ENCODE peak calls at places on chromosomes 13 and 19, in five cellular contexts. One of them, this sample, is unnamed.
A peak's percentile ranks its signal among the peaks of the same experiment; 100 is the strongest.

GRCh38 chr13:99005609-99006008 is 27.7 kb upstream of the DOCK9 start:
- DNase-seq in epithelial cell of esophagus: no peak
- DNase-seq in BJ: no peak
- DNase-seq in AG09319: no peak
- DNase-seq in AG10803: no peak
- DNase-seq in this sample: no peak

GRCh38 chr13:40408602-40409001 is 257.8 kb downstream of the FOXO1 start:
- DNase-seq in epithelial cell of esophagus: peak; percentile 59
- DNase-seq in BJ: peak; percentile 53
- DNase-seq in AG09319: no peak
- DNase-seq in AG10803: peak; percentile 8
- DNase-seq in this sample: no peak

GRCh38 chr13:98834254-98834960 is 81.9 kb upstream of the SLC15A1 start:
- DNase-seq in epithelial cell of esophagus: peak; percentile 91
- DNase-seq in BJ: no peak
- DNase-seq in AG09319: no peak
- DNase-seq in AG10803: no peak
- DNase-seq in this sample: no peak

GRCh38 chr13:110634558-110634957 is 19.2 kb downstream of the NAXD start:
- DNase-seq in epithelial cell of esophagus: no peak
- DNase-seq in BJ: no peak
- DNase-seq in AG09319: no peak
- DNase-seq in AG10803: peak; percentile 15
- DNase-seq in this sample: no peak

GRCh38 chr19:532578-533484 is 1.3 kb downstream of the CDC34 start:
- DNase-seq in epithelial cell of esophagus: peak; percentile 55
- DNase-seq in BJ: no peak
- DNase-seq in AG09319: no peak
- DNase-seq in AG10803: peak; percentile 64
- DNase-seq in this sample: peak; percentile 77

GRCh38 chr19:33723512-33723911 is 73.2 kb upstream of the KCTD15 start:
- DNase-seq in epithelial cell of esophagus: no peak
- DNase-seq in BJ: no peak
- DNase-seq in AG09319: no peak
- DNase-seq in AG10803: no peak
- DNase-seq in this sample: no peak

GRCh38 chr13:100315522-100315921 is 226.6 kb downstream of the PCCA start:
- DNase-seq in epithelial cell of esophagus: no peak
- DNase-seq in BJ: no peak
- DNase-seq in AG09319: no peak
- DNase-seq in AG10803: no peak
- DNase-seq in this sample: no peak

GRCh38 chr19:45630463-45630862 is 8.7 kb downstream of the EML2 start:
- DNase-seq in epithelial cell of esophagus: peak; percentile 96
- DNase-seq in BJ: peak; percentile 91
- DNase-seq in AG09319: no peak
- DNase-seq in AG10803: peak; percentile 94
- DNase-seq in this sample: no peak

GRCh38 chr13:113305208-113305607 is 8.2 kb downstream of the LAMP1 start:
- DNase-seq in epithelial cell of esophagus: peak; percentile 98
- DNase-seq in BJ: no peak
- DNase-seq in AG09319: no peak
- DNase-seq in AG10803: peak; percentile 70
- DNase-seq in this sample: no peak

GRCh38 chr19:16875584-16876555 is 12.9 kb upstream of the F2RL3 start:
- DNase-seq in epithelial cell of esophagus: no peak
- DNase-seq in BJ: no peak
- DNase-seq in AG09319: no peak
- DNase-seq in AG10803: no peak
- DNase-seq in this sample: no peak

GRCh38 chr19:48715681-48716171 is 3.8 kb downstream of the MAMSTR start:
- DNase-seq in epithelial cell of esophagus: no peak
- DNase-seq in BJ: peak; percentile 14
- DNase-seq in AG09319: no peak
- DNase-seq in AG10803: peak; percentile 53
- DNase-seq in this sample: no peak

GRCh38 chr13:74009100-74009668 is 125.0 kb downstream of the KLF12 start:
- DNase-seq in epithelial cell of esophagus: no peak
- DNase-seq in BJ: no peak
- DNase-seq in AG09319: no peak
- DNase-seq in AG10803: no peak
- DNase-seq in this sample: no peak

GRCh38 chr13:74017301-74018092 is 116.7 kb downstream of the KLF12 start:
- DNase-seq in epithelial cell of esophagus: no peak
- DNase-seq in BJ: no peak
- DNase-seq in AG09319: no peak
- DNase-seq in AG10803: no peak
- DNase-seq in this sample: no peak

GRCh38 chr13:74015137-74015536 is 119.1 kb downstream of the KLF12 start:
- DNase-seq in epithelial cell of esophagus: peak; percentile 36
- DNase-seq in BJ: no peak
- DNase-seq in AG09319: no peak
- DNase-seq in AG10803: no peak
- DNase-seq in this sample: no peak
- TF ChIP-seq CTCF in epithelial cell of esophagus: peak; percentile 23
- TF ChIP-seq CTCF in BJ: peak; percentile 10
- TF ChIP-seq CTCF in AG09319: no peak
- TF ChIP-seq CTCF in AG10803: no peak
- TF ChIP-seq CTCF in this sample: no peak

GRCh38 chr19:52689804-52690394 is 44.9 kb downstream of the ZNF611 start:
- DNase-seq in epithelial cell of esophagus: peak; percentile 13
- DNase-seq in BJ: no peak
- DNase-seq in AG09319: no peak
- DNase-seq in AG10803: peak; percentile 9
- DNase-seq in this sample: peak; percentile 38

GRCh38 chr19:52691737-52692136 is 43.1 kb downstream of the ZNF611 start:
- DNase-seq in epithelial cell of esophagus: no peak
- DNase-seq in BJ: no peak
- DNase-seq in AG09319: no peak
- DNase-seq in AG10803: no peak
- DNase-seq in this sample: no peak

GRCh38 chr19:52691215-52691610 is 43.6 kb downstream of the ZNF611 start:
- DNase-seq in epithelial cell of esophagus: no peak
- DNase-seq in BJ: no peak
- DNase-seq in AG09319: no peak
- DNase-seq in AG10803: no peak
- DNase-seq in this sample: no peak

GRCh38 chr19:52692431-52693008 is 42.3 kb downstream of the ZNF611 start:
- DNase-seq in epithelial cell of esophagus: no peak
- DNase-seq in BJ: no peak
- DNase-seq in AG09319: no peak
- DNase-seq in AG10803: no peak
- DNase-seq in this sample: no peak

DNA sequence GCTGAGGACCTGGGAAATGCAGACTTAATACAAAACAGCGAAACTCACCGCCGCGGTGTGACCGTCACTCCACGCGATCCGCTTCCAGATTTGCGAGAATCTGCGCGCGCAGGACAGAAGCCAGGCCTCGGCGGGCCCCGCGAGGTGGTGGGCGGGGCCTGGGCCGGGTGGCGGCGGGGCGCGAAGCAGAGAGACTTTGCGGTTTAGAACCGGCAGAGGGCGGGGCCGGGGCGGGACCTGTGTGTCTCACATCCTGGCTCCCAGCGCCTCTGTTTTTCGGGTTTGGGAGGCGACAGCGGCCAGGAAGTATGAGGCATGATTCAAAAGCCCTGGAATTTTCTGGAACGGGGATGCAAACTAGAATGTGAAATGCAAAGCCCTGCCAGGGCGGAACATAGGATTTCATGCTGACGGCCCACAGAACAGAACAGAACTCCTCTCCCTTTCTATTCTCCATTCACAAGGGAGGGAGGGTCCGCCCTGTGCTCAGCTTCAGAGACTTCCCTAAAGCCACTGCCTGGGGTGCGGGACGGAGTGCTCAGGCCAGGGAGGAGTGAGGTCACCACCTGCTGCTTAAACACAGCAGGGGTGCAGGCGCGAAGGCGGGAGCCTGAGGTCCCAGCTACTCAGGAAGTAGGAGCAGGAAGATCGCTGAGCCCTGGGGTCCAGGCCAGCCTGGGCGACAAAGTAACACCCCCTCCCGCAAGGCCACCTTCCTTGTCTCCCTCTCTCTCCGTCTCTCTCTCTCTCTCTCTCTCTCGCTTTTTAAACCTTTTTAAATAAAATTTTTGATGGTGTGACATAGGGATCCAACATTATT is 44.2 kb downstream of the ZNF611 start:
- DNase-seq in epithelial cell of esophagus: peak; percentile 97
- DNase-seq in BJ: peak; percentile 68
- DNase-seq in AG09319: peak; percentile 82
- DNase-seq in AG10803: peak; percentile 95
- DNase-seq in this sample: peak; percentile 93
- TF ChIP-seq CTCF in epithelial cell of esophagus: no peak
- TF ChIP-seq CTCF in BJ: peak; percentile 8
- TF ChIP-seq CTCF in AG09319: no peak
- TF ChIP-seq CTCF in AG10803: no peak
- TF ChIP-seq CTCF in this sample: peak; percentile 28

GRCh38 chr13:46127336-46128023 is 22.6 kb upstream of the CPB2 start:
- DNase-seq in epithelial cell of esophagus: no peak
- DNase-seq in BJ: no peak
- DNase-seq in AG09319: no peak
- DNase-seq in AG10803: no peak
- DNase-seq in this sample: no peak
- TF ChIP-seq CTCF in epithelial cell of esophagus: no peak
- TF ChIP-seq CTCF in BJ: no peak
- TF ChIP-seq CTCF in AG09319: no peak
- TF ChIP-seq CTCF in AG10803: no peak
- TF ChIP-seq CTCF in this sample: no peak

DNA sequence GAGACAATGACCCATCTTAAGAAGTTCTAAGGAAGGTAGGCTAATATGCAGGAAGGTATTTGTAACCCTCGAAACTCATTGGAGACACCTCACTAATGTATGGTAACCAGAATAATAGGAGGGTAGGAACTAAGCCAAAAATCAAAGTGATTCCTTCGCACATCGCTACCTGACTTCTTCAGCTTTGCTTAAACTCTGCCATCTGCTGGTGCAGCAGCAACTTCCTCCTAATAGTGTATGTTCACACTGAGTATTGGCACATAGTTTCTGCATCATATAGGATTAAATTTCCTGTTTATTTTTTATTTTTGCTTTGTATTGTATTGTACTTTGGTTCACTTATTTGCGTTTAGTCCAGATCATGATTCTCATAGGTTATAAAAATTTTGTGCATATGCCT is 676.2 kb downstream of the GPC5 start:
- DNase-seq in epithelial cell of esophagus: peak; percentile 15
- DNase-seq in BJ: no peak
- DNase-seq in AG09319: no peak
- DNase-seq in AG10803: no peak
- DNase-seq in this sample: peak; percentile 14
- TF ChIP-seq CTCF in epithelial cell of esophagus: peak; percentile 47
- TF ChIP-seq CTCF in BJ: no peak
- TF ChIP-seq CTCF in AG09319: no peak
- TF ChIP-seq CTCF in AG10803: no peak
- TF ChIP-seq CTCF in this sample: peak; percentile 29

GRCh38 chr13:87274209-87274819 is 396.9 kb upstream of the SLITRK5 start:
- DNase-seq in epithelial cell of esophagus: peak; percentile 68
- DNase-seq in BJ: no peak
- DNase-seq in AG09319: peak; percentile 4
- DNase-seq in AG10803: peak; percentile 30
- DNase-seq in this sample: peak; percentile 31
- TF ChIP-seq CTCF in epithelial cell of esophagus: peak; percentile 77
- TF ChIP-seq CTCF in BJ: peak; percentile 33
- TF ChIP-seq CTCF in AG09319: peak; percentile 72
- TF ChIP-seq CTCF in AG10803: peak; percentile 64
- TF ChIP-seq CTCF in this sample: peak; percentile 46